ENCODE peak calls at places on chromosomes 5 and 9, in eight cellular contexts. G is fibroblast of the conjunctiva, F is AG08395, A is NCI-H1092, B is nephron progenitor cell, T is activated T-cell treated with anti-CD3 and anti-CD28 coated beads for 4 hours, O is hepatic stellate cell, P is GM12864. E is an unnamed sample.

GRCh38 chr9:134566196-134566822 is 75.3 kb upstream of the COL5A1 start:
- DNase-seq in A (no peak), T (no peak), O (no peak), P (no peak), G (no peak), F (no peak), B (no peak), E (no peak)

GRCh38 chr5:140011297-140011802 is 31.7 kb downstream of the NRG2 start:
- DNase-seq in T (no peak), B (no peak), P (peak), A (no peak), F (no peak), O (peak), G (no peak), E (peak)

GRCh38 chr5:176542135-176542595 is 5.0 kb upstream of the RNF44 start:
- DNase-seq in O (no peak), P (no peak), B (peak), G (no peak), A (no peak), F (no peak), T (peak), E (no peak)

GRCh38 chr5:150138551-150139265 is 16.9 kb downstream of the PDGFRB start:
- DNase-seq in O (peak), P (no peak), G (peak), F (peak), B (peak), T (no peak), A (no peak), E (no peak)

GRCh38 chr9:126605792-126606482 is 7.8 kb upstream of the LMX1B start:
- DNase-seq in O (no peak), G (no peak), T (no peak), F (no peak), A (no peak), B (no peak), P (no peak), E (no peak)

GRCh38 chr9:107847977-107848376 is 358.4 kb upstream of the KLF4 start:
- DNase-seq in P (no peak), B (no peak), F (peak), G (peak), T (no peak), O (no peak), A (no peak), E (no peak)

GRCh38 chr5:139808481-139809330 is 13.1 kb downstream of the PSD2 start:
- DNase-seq in T (no peak), B (peak), G (no peak), F (peak), A (no peak), P (no peak), O (peak), E (no peak)

GRCh38 chr9:136858844-136859757 is 7.0 kb downstream of the MAMDC4 start:
- DNase-seq in F (peak), B (no peak), A (no peak), G (peak), P (no peak), T (no peak), O (no peak), E (peak)

GRCh38 chr5:10301842-10302610 is 5.7 kb downstream of the CMBL start:
- DNase-seq in F (no peak), T (no peak), G (no peak), A (peak), P (no peak), O (no peak), B (no peak), E (peak)

GRCh38 chr9:113471566-113471965 is 8.0 kb downstream of the RGS3 start:
- DNase-seq in G (no peak), A (no peak), F (no peak), O (no peak), T (no peak), P (no peak), B (no peak), E (no peak)

GRCh38 chr9:113868501-113868900 is 7.6 kb upstream of the ZNF618 start:
- DNase-seq in O (no peak), A (no peak), G (no peak), P (no peak), B (no peak), F (no peak), T (no peak), E (no peak)

E was measured in psoas muscle.